ENCODE peak calls at places on chromosomes 13 and 19, in eight cellular contexts. B is AG08396; E is T-helper 1 cell; M is stimulated activated CD8-positive, alpha-beta memory T cell treated with anti-CD3 and anti-CD28 coated beads, Interleukin-4, amount 100 ng/mL, for 24 hours; N is kidney epithelial cell; D is SW 1271; Z is T-helper 2 cell; L is Calu3. O is an unnamed sample.

GRCh38 chr19:6730153-6730804 is 7.1 kb downstream of the GPR108 start:
- DNase-seq in B (no peak), E (no peak), M (peak; percentile 48), N (no peak), D (no peak), Z (no peak), L (no peak), O (no peak)

GRCh38 chr13:108877300-108877699 is 247.9 kb downstream of the MYO16 start:
- DNase-seq in B (peak; percentile 31), E (no peak), M (no peak), N (no peak), D (no peak), Z (no peak), L (no peak), O (no peak)

GRCh38 chr19:43667524-43668405 is 2.2 kb downstream of the PLAUR start:
- DNase-seq in B (no peak), E (no peak), M (no peak), N (no peak), D (no peak), Z (no peak), L (no peak), O (peak; percentile 1)

GRCh38 chr13:95644611-95645052 is at the start of gene DZIP1:
- DNase-seq in B (peak; percentile 88), E (peak; percentile 29), M (no peak), N (no peak), D (peak; percentile 57), Z (no peak), L (peak; percentile 50), O (no peak)

GRCh38 chr13:48221301-48222190 is 11.5 kb upstream of the ITM2B start:
- DNase-seq in B (no peak), E (peak; percentile 23), M (no peak), N (no peak), D (no peak), Z (peak; percentile 27), L (no peak), O (no peak)

GRCh38 chr19:48102870-48103751 is 7.5 kb downstream of the PLA2G4C start:
- DNase-seq in B (peak; percentile 69), E (peak; percentile 38), M (no peak), N (no peak), D (no peak), Z (no peak), L (peak; percentile 37), O (no peak)

GRCh38 chr19:33461256-33462111 is 60.1 kb downstream of the PEPD start:
- DNase-seq in B (no peak), E (no peak), M (no peak), N (no peak), D (no peak), Z (no peak), L (no peak), O (no peak)

GRCh38 chr19:47492571-47493377 is 8.8 kb upstream of the KPTN start:
- DNase-seq in B (no peak), E (no peak), M (no peak), N (no peak), D (no peak), Z (no peak), L (no peak), O (no peak)

GRCh38 chr13:27988520-27988919 is at the start of gene URAD:
- DNase-seq in B (no peak), E (no peak), M (no peak), N (no peak), D (no peak), Z (no peak), L (no peak), O (no peak)

GRCh38 chr19:21321996-21322395 is 7.2 kb downstream of the ZNF708 start:
- DNase-seq in B (no peak), E (no peak), M (no peak), N (no peak), D (no peak), Z (no peak), L (no peak), O (no peak)